ENCODE peak calls at places on chromosomes 2 and 18, in six cellular contexts. Q, T, U, Y, H and S are unnamed samples.

GRCh38 chr2:47014564-47015051 is 99.0 kb upstream of the MCFD2 start:
- DNase-seq in U (no peak), Q (no peak), H (no peak), Y (no peak), T (peak), S (no peak)

GRCh38 chr2:85852979-85853498 is 35.8 kb downstream of the ST3GAL5 start:
- DNase-seq in U (peak), H (peak), Q (no peak), Y (no peak), T (no peak), S (no peak)

GRCh38 chr2:114039681-114040080 is 149.8 kb downstream of the ACTR3 start:
- DNase-seq in H (no peak), T (no peak), U (no peak), Y (no peak), Q (peak), S (no peak)

GRCh38 chr18:48459471-48459870 is 50.3 kb upstream of the ZBTB7C start:
- DNase-seq in H (no peak), T (no peak), Q (no peak), Y (no peak), U (no peak), S (no peak)

GRCh38 chr2:72204156-72204781 is 56.6 kb upstream of the CYP26B1 start:
- DNase-seq in H (no peak), Q (no peak), U (peak), T (no peak), Y (peak), S (no peak)

GRCh38 chr18:12307871-12308385 is at the start of gene TUBB6:
- DNase-seq in H (peak), U (peak), Q (no peak), T (peak), Y (peak), S (no peak)

GRCh38 chr2:56168163-56168562 is 15.6 kb upstream of the CCDC85A start:
- DNase-seq in Q (no peak), T (peak), Y (no peak), U (no peak), H (no peak), S (no peak)

GRCh38 chr18:13482641-13482945 is 243.8 kb downstream of the FAM210A start:
- DNase-seq in T (no peak), U (no peak), H (no peak), Q (no peak), Y (no peak), S (no peak)

GRCh38 chr18:26133652-26134051 is at the start of gene PSMA8:
- DNase-seq in H (no peak), U (peak), Y (no peak), Q (no peak), T (no peak), S (no peak)

GRCh38 chr2:1784986-1785617 is 40.8 kb upstream of the PXDN start:
- DNase-seq in T (no peak), U (no peak), Y (no peak), H (no peak), Q (no peak), S (no peak)

GRCh38 chr2:227818569-227819397 is 5.1 kb downstream of the CCL20 start:
- DNase-seq in H (no peak), Q (no peak), T (peak), U (no peak), Y (no peak), S (no peak)

GRCh38 chr2:214542866-214543265 is 132.0 kb downstream of the VWC2L start:
- DNase-seq in Y (peak), H (peak), Q (no peak), U (no peak), T (no peak), S (no peak)

GRCh38 chr2:15561574-15562344 is 625 bp upstream of the NBAS start:
- DNase-seq in H (no peak), T (peak), Q (no peak), U (peak), Y (peak), S (no peak)

GRCh38 chr2:230225486-230225885 is at the start of gene SP140:
- DNase-seq in H (no peak), Y (no peak), Q (no peak), T (no peak), U (peak), S (no peak)

GRCh38 chr18:74638210-74638609 is 40.5 kb downstream of the ZNF407 start:
- DNase-seq in Q (no peak), T (no peak), H (no peak), Y (no peak), U (no peak), S (no peak)

GRCh38 chr2:240319855-240320560 is 115.5 kb upstream of the GPC1 start:
- DNase-seq in U (no peak), T (peak), H (peak), Q (no peak), Y (peak), S (no peak)

GRCh38 chr2:45898819-45899218 is 247.3 kb downstream of the PRKCE start:
- DNase-seq in H (no peak), T (no peak), U (no peak), Q (no peak), Y (no peak), S (no peak)

GRCh38 chr2:45612741-45613140 is 1.7 kb upstream of the SRBD1 start:
- DNase-seq in U (no peak), T (no peak), Q (no peak), H (no peak), Y (peak), S (no peak)

GRCh38 chr2:58984731-58985130 is 743.6 kb upstream of the FANCL start:
- DNase-seq in T (peak), H (no peak), Y (no peak), U (peak), Q (no peak), S (no peak)

GRCh38 chr18:69588301-69588700 is 187.6 kb downstream of the DOK6 start:
- DNase-seq in Q (no peak), U (no peak), H (no peak), Y (peak), T (no peak), S (no peak)

GRCh38 chr2:78175642-78176041 is 653.5 kb upstream of the LRRTM4 start:
- DNase-seq in Y (no peak), H (no peak), U (no peak), Q (no peak), T (no peak), S (no peak)

GRCh38 chr2:239204876-239205468 is 195.8 kb downstream of the HDAC4 start:
- DNase-seq in T (no peak), Y (no peak), H (no peak), Q (no peak), U (no peak), S (no peak)

GRCh38 chr2:7363906-7364305 is 446.7 kb downstream of the RNF144A start:
- DNase-seq in Y (no peak), H (no peak), Q (no peak), U (no peak), T (no peak), S (no peak)

GRCh38 chr2:16400127-16400623 is 265.5 kb downstream of the CYRIA start:
- DNase-seq in U (no peak), T (peak), Q (no peak), Y (no peak), H (no peak), S (no peak)

GRCh38 chr2:224579411-224579810 is 5.8 kb downstream of the CUL3 start:
- DNase-seq in T (no peak), Y (peak), U (no peak), Q (no peak), H (no peak), S (no peak)

GRCh38 chr18:75035944-75036343 is 173.0 kb downstream of the PTGR3 start:
- DNase-seq in H (no peak), U (no peak), T (no peak), Q (no peak), Y (peak), S (no peak)

GRCh38 chr2:143607446-143608110 is 478.4 kb downstream of the ARHGAP15 start:
- DNase-seq in T (no peak), Y (peak), H (no peak), U (no peak), Q (no peak), S (no peak)

GRCh38 chr2:16973586-16974274 is 308.1 kb upstream of the CYRIA start:
- DNase-seq in U (no peak), H (peak), Q (no peak), T (no peak), Y (no peak), S (no peak)

GRCh38 chr2:170554278-170554955 is 160.7 kb upstream of the SP5 start:
- DNase-seq in H (peak), Q (no peak), T (peak), U (no peak), Y (no peak), S (no peak)

GRCh38 chr2:40041983-40042382 is 262.9 kb upstream of the THUMPD2 start:
- DNase-seq in Y (peak), Q (no peak), T (no peak), H (peak), U (no peak), S (no peak)

GRCh38 chr2:67997528-67998267 is 65.1 kb downstream of the C1D start:
- DNase-seq in Y (peak), T (peak), H (peak), U (no peak), Q (no peak), S (no peak)

GRCh38 chr2:148048475-148049221 is 27.8 kb downstream of the MBD5 start:
- DNase-seq in U (peak), Y (peak), Q (no peak), T (no peak), H (peak), S (no peak)

GRCh38 chr2:100945433-100945740 is 56.7 kb upstream of the RPL31 start:
- DNase-seq in H (no peak), U (no peak), T (no peak), Y (no peak), Q (no peak), S (no peak)

GRCh38 chr2:46643951-46644350 is 164.6 kb downstream of the TMEM247 start:
- DNase-seq in T (peak), H (no peak), U (no peak), Y (peak), Q (no peak), S (no peak)

GRCh38 chr2:129857200-129857599 is 122.3 kb upstream of the RAB6C start:
- DNase-seq in U (no peak), Y (no peak), H (no peak), T (no peak), Q (no peak), S (no peak)

GRCh38 chr2:196481323-196481695 is 158.2 kb upstream of the CCDC150 start:
- DNase-seq in Y (peak), H (peak), Q (peak), T (peak), U (no peak), S (peak)